ENCODE peak calls at places on chromosome 22, in four cellular contexts. V, S, G and J are unnamed samples.

GRCh38 chr22:30371981-30372380 is 15.2 kb downstream of the CCDC157 start:
- DNase-seq in V (no peak), S (no peak), G (no peak), J (no peak)

GRCh38 chr22:31556627-31557203 is 60.4 kb downstream of the SFI1 start:
- DNase-seq in V (peak; percentile 31), S (no peak), G (peak; percentile 36), J (no peak)

GRCh38 chr22:40210814-40211213 is 33.1 kb downstream of the TNRC6B start:
- DNase-seq in V (no peak), S (peak; percentile 72), G (peak; percentile 36), J (peak; percentile 30)

GRCh38 chr22:26463688-26464087 is 19.9 kb downstream of the HPS4 start:
- DNase-seq in V (no peak), S (no peak), G (peak; percentile 68), J (no peak)

GRCh38 chr22:31337178-31337577 is 9.0 kb downstream of the PATZ1 start:
- DNase-seq in V (no peak), S (no peak), G (no peak), J (no peak)

GRCh38 chr22:30333707-30334087 is 7.0 kb upstream of the TBC1D10A start:
- DNase-seq in V (no peak), S (no peak), G (no peak), J (no peak)

GRCh38 chr22:17269224-17269606 is 50.0 kb upstream of the ADA2 start:
- DNase-seq in V (no peak), S (no peak), G (no peak), J (no peak)

GRCh38 chr22:37018815-37019308 is 385 bp downstream of the TST start:
- DNase-seq in V (no peak), S (no peak), G (no peak), J (no peak)

GRCh38 chr22:30922151-30922611 is 46.4 kb downstream of the MORC2 start:
- DNase-seq in V (no peak), S (peak; percentile 60), G (no peak), J (peak; percentile 60)

GRCh38 chr22:47630741-47631534 is 868.5 kb downstream of the TBC1D22A start:
- DNase-seq in V (no peak), S (no peak), G (no peak), J (no peak)

GRCh38 chr22:19431641-19432091 is at the start of gene HIRA:
- DNase-seq in V (peak; percentile 96), S (no peak), G (peak; percentile 84), J (peak; percentile 73)

GRCh38 chr22:39359659-39360195 is 9.9 kb downstream of the SYNGR1 start:
- DNase-seq in V (no peak), S (no peak), G (no peak), J (no peak)

GRCh38 chr22:19066531-19067271 is 55.5 kb downstream of the DGCR2 start:
- DNase-seq in V (no peak), S (no peak), G (no peak), J (no peak)

GRCh38 chr22:30270841-30271240 is 4.2 kb upstream of the OSM start:
- DNase-seq in V (peak; percentile 33), S (no peak), G (peak; percentile 90), J (no peak)

GRCh38 chr22:30423296-30423958 is 2.1 kb upstream of the MTFP1 start:
- DNase-seq in V (no peak), S (no peak), G (peak; percentile 28), J (no peak)

GRCh38 chr22:26330971-26331625 is 98.0 kb upstream of the ASPHD2 start:
- DNase-seq in V (peak; percentile 81), S (peak; percentile 7), G (peak; percentile 45), J (peak; percentile 59)

GRCh38 chr22:17775781-17776470 is 1.7 kb upstream of the BID start:
- DNase-seq in V (no peak), S (no peak), G (no peak), J (no peak)

GRCh38 chr22:30245181-30245984 is 1.2 kb downstream of the LIF start:
- DNase-seq in V (no peak), S (no peak), G (no peak), J (no peak)

GRCh38 chr22:20440637-20441591 is 3.3 kb upstream of the SCARF2 start:
- DNase-seq in V (no peak), S (no peak), G (no peak), J (no peak)

GRCh38 chr22:38034278-38034882 is 22.8 kb upstream of the PICK1 start:
- DNase-seq in V (peak; percentile 81), S (peak; percentile 15), G (peak; percentile 74), J (no peak)

GRCh38 chr22:49961601-49962011 is 1.0 kb downstream of the PIM3 start:
- DNase-seq in V (no peak), S (no peak), G (no peak), J (no peak)

GRCh38 chr22:49545606-49546005 is 282.1 kb downstream of the BRD1 start:
- DNase-seq in V (no peak), S (no peak), G (no peak), J (no peak)

GRCh38 chr22:37401401-37401859 is 25.8 kb downstream of the ELFN2 start:
- DNase-seq in V (no peak), S (no peak), G (no peak), J (no peak)

GRCh38 chr22:50519151-50519550 is 6.2 kb downstream of the SCO2 start:
- DNase-seq in V (no peak), S (no peak), G (no peak), J (no peak)

GRCh38 chr22:40036126-40036525 is 41.4 kb downstream of the FAM83F start:
- DNase-seq in V (no peak), S (no peak), G (no peak), J (no peak)

GRCh38 chr22:24148586-24148985 is 32.7 kb upstream of the SUSD2 start:
- DNase-seq in V (no peak), S (no peak), G (no peak), J (no peak)

GRCh38 chr22:37328017-37328416 is 45.7 kb downstream of the CYTH4 start:
- DNase-seq in V (no peak), S (no peak), G (no peak), J (no peak)

GRCh38 chr22:39183991-39184585 is 31.6 kb upstream of the CBX7 start:
- DNase-seq in V (peak; percentile 67), S (no peak), G (no peak), J (no peak)

GRCh38 chr22:46703166-46703995 is 34.7 kb downstream of the CERK start:
- DNase-seq in V (no peak), S (no peak), G (no peak), J (no peak)

GRCh38 chr22:22894740-22895731 is 7.4 kb downstream of the IGLL5 start:
- DNase-seq in V (peak; percentile 56), S (no peak), G (no peak), J (no peak)

GRCh38 chr22:22893891-22894739 is 6.5 kb downstream of the IGLL5 start:
- DNase-seq in V (peak; percentile 65), S (no peak), G (no peak), J (no peak)

GRCh38 chr22:22892096-22893052 is 4.8 kb downstream of the IGLL5 start:
- DNase-seq in V (no peak), S (no peak), G (no peak), J (no peak)

GRCh38 chr22:22891139-22891621 is 3.6 kb downstream of the IGLL5 start:
- DNase-seq in V (no peak), S (no peak), G (no peak), J (no peak)

DNA sequence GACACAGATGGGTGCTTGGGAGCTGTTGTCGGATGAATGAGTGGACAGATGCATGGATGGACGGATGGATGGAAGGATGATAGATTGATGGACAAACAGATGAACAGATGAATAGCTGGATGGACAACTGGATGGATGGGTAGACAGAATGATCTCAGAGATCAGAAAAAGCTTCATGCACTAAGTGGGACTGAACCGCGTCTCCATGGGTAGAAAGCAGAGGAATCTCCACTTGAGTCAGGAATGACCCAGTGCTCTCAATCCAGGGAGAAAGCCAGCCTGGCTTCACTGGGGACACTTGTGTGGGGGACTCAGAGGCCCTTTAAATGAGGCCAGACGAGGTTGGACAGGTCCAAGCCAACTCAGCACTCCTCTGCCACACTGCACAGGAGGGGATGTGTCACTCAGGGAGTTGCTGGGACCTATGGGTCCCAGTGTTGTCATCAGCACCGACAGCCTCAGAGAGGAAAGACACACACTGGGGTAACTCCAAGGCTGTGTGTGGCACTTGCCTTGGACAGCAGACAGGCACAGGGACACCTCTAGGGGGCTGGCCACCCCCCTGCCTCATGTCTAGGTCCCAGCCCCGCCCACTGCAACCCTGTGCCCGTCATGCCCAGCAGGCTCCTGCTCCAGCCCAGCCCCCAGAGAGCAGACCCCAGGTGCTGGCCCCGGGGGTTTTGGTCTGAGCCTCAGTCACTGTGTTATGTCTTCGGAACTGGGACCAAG is 5.6 kb downstream of the IGLL5 start:
- DNase-seq in V (peak; percentile 70), S (no peak), G (no peak), J (no peak)
- TF ChIP-seq SPI1 in V (no peak), S (no peak), G (no peak), J (no peak)

GRCh38 chr22:32615874-32616564 is 141.4 kb downstream of the FBXO7 start:
- DNase-seq in V (no peak), S (no peak), G (no peak), J (no peak)
- TF ChIP-seq SPI1 in V (no peak), S (no peak), G (no peak), J (no peak)

DNA sequence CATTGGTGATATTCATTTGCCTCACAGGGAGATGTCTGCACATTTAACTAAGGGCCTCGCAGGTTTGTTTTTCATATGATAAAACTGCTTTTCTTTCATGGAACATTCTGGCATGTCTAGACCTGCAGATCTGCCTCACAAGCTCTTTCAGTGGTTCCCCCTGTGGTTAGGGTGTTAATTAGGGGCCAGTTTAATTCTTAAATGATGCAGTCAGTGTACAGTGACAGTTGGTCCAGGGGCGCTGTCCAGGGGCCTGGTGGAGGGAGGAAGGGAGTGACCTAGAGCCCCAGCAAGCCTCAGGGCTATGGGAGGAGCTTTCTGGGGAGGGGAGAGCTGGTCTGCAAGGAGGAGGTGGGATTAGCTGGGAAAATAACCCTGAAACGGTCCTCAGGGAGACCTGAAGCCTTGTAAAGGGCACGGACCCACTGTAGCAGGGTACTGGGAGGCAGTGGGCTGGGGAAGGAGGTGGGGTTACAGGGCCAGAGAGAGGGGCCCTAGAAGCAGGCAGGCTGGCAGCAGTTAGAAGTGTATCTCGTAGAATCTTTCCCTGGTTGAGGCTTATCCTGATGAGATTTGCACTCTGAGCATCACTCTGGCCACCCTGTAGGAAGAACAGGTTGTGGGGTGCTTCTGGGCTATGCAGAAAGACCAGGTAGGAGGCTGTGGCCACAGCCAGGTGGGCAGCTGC is 29.4 kb downstream of the FBLN1 start:
- DNase-seq in V (no peak), S (no peak), G (no peak), J (no peak)
- TF ChIP-seq SPI1 in V (no peak), S (no peak), G (no peak), J (no peak)

DNA sequence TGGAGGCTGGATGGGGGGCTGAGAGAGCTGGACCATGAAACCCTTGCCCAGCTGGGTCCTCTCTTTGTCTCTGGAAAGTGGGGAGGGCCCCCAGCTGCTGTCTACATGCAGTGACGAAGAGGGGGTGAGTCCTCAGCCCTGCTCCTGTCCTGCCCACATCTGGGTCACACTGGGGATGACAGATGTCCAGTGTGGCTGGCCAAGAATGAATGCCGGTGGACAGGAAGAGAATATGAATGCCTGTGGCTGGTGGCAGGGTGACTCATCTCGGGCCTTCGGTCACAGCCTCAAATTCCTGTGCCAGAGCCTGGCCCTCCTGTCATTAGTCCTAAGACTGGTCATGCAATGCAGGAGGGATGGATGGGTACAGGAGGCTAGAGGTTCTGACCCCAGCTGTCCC is 2.2 kb upstream of the PNPLA3 start:
- DNase-seq in V (no peak), S (no peak), G (no peak), J (no peak)
- TF ChIP-seq SPI1 in V (no peak), S (no peak), G (no peak), J (no peak)